ENCODE peak calls at places on chromosomes 16 and 17, in ten cellular contexts. P is RPMI8226; A is tibial artery; F is GM13976; W is right cardiac atrium; N is CD8-positive, alpha-beta memory T cell; H is sciatic nerve; D is skeletal muscle cell; R is activated naive CD4-positive, alpha-beta T cell treated with anti-CD3 and anti-CD28 coated beads, Interleukin-2, amount 50 U/mL, for 72 hours; M is effector CD4-positive, alpha-beta T cell. Z is an unnamed sample.

GRCh38 chr16:75099738-75100615 is 16.6 kb downstream of the LDHD start:
- DNase-seq in W (no peak), M (no peak), N (no peak), R (peak), F (peak), A (no peak), H (no peak), D (no peak), P (no peak), Z (no peak)

GRCh38 chr17:68133370-68134045 is 98.0 kb downstream of the KPNA2 start:
- DNase-seq in A (no peak), D (no peak), W (peak), N (no peak), H (no peak), M (no peak), R (no peak), P (no peak), F (no peak), Z (no peak)

GRCh38 chr17:71412803-71413202 is 708.0 kb upstream of the SOX9 start:
- DNase-seq in P (peak), W (no peak), N (no peak), R (no peak), D (peak), M (no peak), H (no peak), A (no peak), F (no peak), Z (peak)

GRCh38 chr17:51119415-51120356 is 982 bp downstream of the SPAG9 start:
- DNase-seq in D (no peak), P (peak), N (peak), R (peak), F (peak), A (peak), M (peak), H (peak), W (peak), Z (peak)

GRCh38 chr17:5711344-5711743 is 127.0 kb upstream of the NLRP1 start:
- DNase-seq in R (no peak), M (no peak), F (no peak), N (no peak), H (no peak), A (no peak), W (no peak), P (no peak), D (no peak), Z (no peak)

GRCh38 chr17:1746975-1747543 is 4.4 kb downstream of the SERPINF2 start:
- DNase-seq in R (no peak), P (no peak), A (peak), D (no peak), M (no peak), F (no peak), H (no peak), N (no peak), W (peak), Z (no peak)

GRCh38 chr16:50458694-50459271 is 89.4 kb upstream of the NKD1 start:
- DNase-seq in R (peak), P (no peak), M (no peak), H (no peak), D (no peak), W (no peak), A (no peak), F (no peak), N (no peak), Z (no peak)

GRCh38 chr16:89697616-89698331 is 3.7 kb downstream of the SPATA2L start:
- DNase-seq in M (no peak), R (no peak), W (peak), N (peak), D (no peak), F (no peak), A (no peak), H (no peak), P (no peak), Z (no peak)

Z was measured in Karpas-422.